ENCODE peak calls at places on chromosomes 12 and 14, in four cellular contexts. One of them, this sample, is unnamed.

GRCh38 chr14:92135269-92135668 is 13.5 kb downstream of the CPSF2 start:
- DNase-seq in SK-N-SH: peak; percentile 22
- DNase-seq in K562: peak; percentile 17
- DNase-seq in GM12878: no peak
- DNase-seq in this sample: no peak

GRCh38 chr14:95021588-95021987 is 135.7 kb downstream of the DICER1 start:
- DNase-seq in GM12878: no peak
- DNase-seq in K562: no peak
- DNase-seq in SK-N-SH: no peak
- DNase-seq in this sample: no peak

GRCh38 chr12:122889658-122890561 is 6.0 kb downstream of the VPS37B start:
- DNase-seq in SK-N-SH: no peak
- DNase-seq in GM12878: no peak
- DNase-seq in K562: no peak
- DNase-seq in this sample: no peak

GRCh38 chr14:94394594-94395305 is 6.3 kb upstream of the SERPINA1 start:
- DNase-seq in K562: no peak
- DNase-seq in SK-N-SH: no peak
- DNase-seq in GM12878: no peak
- DNase-seq in this sample: no peak

GRCh38 chr12:88743946-88744685 is 163.8 kb upstream of the KITLG start:
- DNase-seq in SK-N-SH: no peak
- DNase-seq in K562: no peak
- DNase-seq in GM12878: no peak
- DNase-seq in this sample: no peak

GRCh38 chr12:3317841-3318501 is 173.0 kb upstream of the PRMT8 start:
- DNase-seq in SK-N-SH: peak; percentile 77
- DNase-seq in GM12878: no peak
- DNase-seq in K562: no peak
- DNase-seq in this sample: no peak

GRCh38 chr12:4849024-4849594 is 60.6 kb upstream of the KCNA1 start:
- DNase-seq in GM12878: no peak
- DNase-seq in SK-N-SH: peak; percentile 54
- DNase-seq in K562: peak; percentile 37
- DNase-seq in this sample: no peak

GRCh38 chr12:13347241-13348043 is 150.9 kb downstream of the EMP1 start:
- DNase-seq in K562: no peak
- DNase-seq in GM12878: no peak
- DNase-seq in SK-N-SH: no peak
- DNase-seq in this sample: no peak

GRCh38 chr12:57395121-57395520 is 35.7 kb downstream of the R3HDM2 start:
- DNase-seq in GM12878: no peak
- DNase-seq in K562: no peak
- DNase-seq in SK-N-SH: no peak
- DNase-seq in this sample: no peak

GRCh38 chr12:58919271-58920101 is 818 bp downstream of the LRIG3 start:
- DNase-seq in GM12878: no peak
- DNase-seq in K562: no peak
- DNase-seq in SK-N-SH: no peak
- DNase-seq in this sample: no peak

GRCh38 chr12:78421011-78421410 is 443.6 kb upstream of the SYT1 start:
- DNase-seq in SK-N-SH: no peak
- DNase-seq in K562: no peak
- DNase-seq in GM12878: no peak
- DNase-seq in this sample: no peak

GRCh38 chr12:132171293-132171967 is 27.2 kb downstream of the NOC4L start:
- DNase-seq in K562: no peak
- DNase-seq in SK-N-SH: no peak
- DNase-seq in GM12878: no peak
- DNase-seq in this sample: no peak

GRCh38 chr12:123896786-123897185 is 75.8 kb downstream of the CCDC92 start:
- DNase-seq in K562: no peak
- DNase-seq in GM12878: no peak
- DNase-seq in SK-N-SH: no peak
- DNase-seq in this sample: no peak

GRCh38 chr14:106308839-106309389 is 782.5 kb downstream of the TMEM121 start:
- DNase-seq in K562: peak; percentile 59
- DNase-seq in SK-N-SH: peak; percentile 47
- DNase-seq in GM12878: peak; percentile 83
- DNase-seq in this sample: peak; percentile 42

GRCh38 chr12:53090105-53090504 is 7.4 kb upstream of the IGFBP6 start:
- DNase-seq in SK-N-SH: no peak
- DNase-seq in K562: no peak
- DNase-seq in GM12878: no peak
- DNase-seq in this sample: no peak

GRCh38 chr12:89414322-89414721 is 62.0 kb upstream of the DUSP6 start:
- DNase-seq in SK-N-SH: no peak
- DNase-seq in K562: no peak
- DNase-seq in GM12878: no peak
- DNase-seq in this sample: no peak

GRCh38 chr14:105376521-105377440 is 21.6 kb upstream of the TEX22 start:
- DNase-seq in GM12878: no peak
- DNase-seq in K562: peak; percentile 52
- DNase-seq in SK-N-SH: no peak
- DNase-seq in this sample: peak; percentile 51

GRCh38 chr12:75750950-75751349 is 239.5 kb upstream of the KRR1 start:
- DNase-seq in GM12878: no peak
- DNase-seq in SK-N-SH: no peak
- DNase-seq in K562: no peak
- DNase-seq in this sample: no peak

GRCh38 chr12:5796171-5797091 is 148.6 kb downstream of the ANO2 start:
- DNase-seq in GM12878: no peak
- DNase-seq in SK-N-SH: peak; percentile 49
- DNase-seq in K562: peak; percentile 51
- DNase-seq in this sample: peak; percentile 85

GRCh38 chr12:107515446-107515958 is 170.1 kb upstream of the PWP1 start:
- DNase-seq in GM12878: no peak
- DNase-seq in K562: no peak
- DNase-seq in SK-N-SH: no peak
- DNase-seq in this sample: no peak

GRCh38 chr12:51809193-51809592 is 39.3 kb downstream of the FIGNL2 start:
- DNase-seq in SK-N-SH: no peak
- DNase-seq in GM12878: no peak
- DNase-seq in K562: no peak
- DNase-seq in this sample: no peak

GRCh38 chr12:26867084-26867483 is 34.1 kb upstream of the ITPR2 start:
- DNase-seq in SK-N-SH: no peak
- DNase-seq in K562: no peak
- DNase-seq in GM12878: peak; percentile 83
- DNase-seq in this sample: no peak

GRCh38 chr12:47080725-47081502 is 1.2 kb upstream of the AMIGO2 start:
- DNase-seq in GM12878: no peak
- DNase-seq in K562: peak; percentile 23
- DNase-seq in SK-N-SH: no peak
- DNase-seq in this sample: peak; percentile 39

GRCh38 chr12:34109390-34109789 is 87.1 kb downstream of the ALG10 start:
- DNase-seq in K562: no peak
- DNase-seq in GM12878: no peak
- DNase-seq in SK-N-SH: no peak
- DNase-seq in this sample: no peak

GRCh38 chr12:62123721-62124203 is 136.4 kb upstream of the USP15 start:
- DNase-seq in GM12878: no peak
- DNase-seq in SK-N-SH: peak; percentile 11
- DNase-seq in K562: peak; percentile 33
- DNase-seq in this sample: peak; percentile 68

GRCh38 chr12:49298160-49298559 is 3.2 kb downstream of the PRPH start:
- DNase-seq in GM12878: no peak
- DNase-seq in K562: peak; percentile 12
- DNase-seq in SK-N-SH: peak; percentile 55
- DNase-seq in this sample: no peak

GRCh38 chr12:67562513-67563287 is 85.8 kb upstream of the DYRK2 start:
- DNase-seq in SK-N-SH: no peak
- DNase-seq in GM12878: no peak
- DNase-seq in K562: no peak
- DNase-seq in this sample: no peak

GRCh38 chr12:6528539-6529235 is 5.6 kb upstream of the GAPDH start:
- DNase-seq in K562: no peak
- DNase-seq in SK-N-SH: no peak
- DNase-seq in GM12878: no peak
- DNase-seq in this sample: no peak

GRCh38 chr12:128818065-128819022 is 5.4 kb downstream of the SLC15A4 start:
- DNase-seq in GM12878: no peak
- DNase-seq in SK-N-SH: no peak
- DNase-seq in K562: no peak
- DNase-seq in this sample: no peak

GRCh38 chr12:68559246-68559645 is 51.5 kb upstream of the RAP1B start:
- DNase-seq in K562: no peak
- DNase-seq in GM12878: no peak
- DNase-seq in SK-N-SH: no peak
- DNase-seq in this sample: no peak

GRCh38 chr14:54805521-54806322 is 96.9 kb downstream of the GCH1 start:
- DNase-seq in K562: peak; percentile 71
- DNase-seq in GM12878: peak; percentile 27
- DNase-seq in SK-N-SH: peak; percentile 80
- DNase-seq in this sample: peak; percentile 93

GRCh38 chr12:105107176-105107496 is 395 bp upstream of the WASHC4 start:
- DNase-seq in GM12878: no peak
- DNase-seq in SK-N-SH: peak; percentile 67
- DNase-seq in K562: peak; percentile 49
- DNase-seq in this sample: no peak

GRCh38 chr14:83164016-83164415 is 1630.4 kb upstream of the SEL1L start:
- DNase-seq in SK-N-SH: no peak
- DNase-seq in K562: no peak
- DNase-seq in GM12878: no peak
- DNase-seq in this sample: no peak

GRCh38 chr12:60819794-60820193 is 1224.0 kb downstream of the SLC16A7 start:
- DNase-seq in K562: no peak
- DNase-seq in GM12878: no peak
- DNase-seq in SK-N-SH: no peak
- DNase-seq in this sample: no peak

GRCh38 chr12:3049596-3050314 is 27.4 kb upstream of the TSPAN9 start:
- DNase-seq in K562: peak; percentile 3
- DNase-seq in SK-N-SH: no peak
- DNase-seq in GM12878: no peak
- DNase-seq in this sample: peak; percentile 7

GRCh38 chr12:117679776-117680175 is 289.0 kb downstream of the KSR2 start:
- DNase-seq in K562: no peak
- DNase-seq in GM12878: no peak
- DNase-seq in SK-N-SH: no peak
- DNase-seq in this sample: no peak

GRCh38 chr12:120115692-120116442 is 686 bp downstream of the RAB35 start:
- DNase-seq in SK-N-SH: no peak
- DNase-seq in GM12878: no peak
- DNase-seq in K562: no peak
- DNase-seq in this sample: peak; percentile 48

GRCh38 chr14:22982477-22983245 is at the start of gene AJUBA:
- DNase-seq in K562: peak; percentile 96
- DNase-seq in SK-N-SH: peak; percentile 92
- DNase-seq in GM12878: no peak
- DNase-seq in this sample: peak; percentile 90

GRCh38 chr14:102525213-102526143 is 15.9 kb upstream of the ANKRD9 start:
- DNase-seq in K562: no peak
- DNase-seq in GM12878: peak; percentile 27
- DNase-seq in SK-N-SH: no peak
- DNase-seq in this sample: no peak

GRCh38 chr14:102532204-102532658 is 22.7 kb upstream of the ANKRD9 start:
- DNase-seq in GM12878: no peak
- DNase-seq in SK-N-SH: no peak
- DNase-seq in K562: no peak
- DNase-seq in this sample: no peak

GRCh38 chr14:102527255-102528232 is 18.0 kb upstream of the ANKRD9 start:
- DNase-seq in K562: no peak
- DNase-seq in GM12878: no peak
- DNase-seq in SK-N-SH: no peak
- DNase-seq in this sample: no peak

GRCh38 chr14:102528441-102529170 is 19.0 kb upstream of the ANKRD9 start:
- DNase-seq in GM12878: no peak
- DNase-seq in K562: no peak
- DNase-seq in SK-N-SH: no peak
- DNase-seq in this sample: no peak

DNA sequence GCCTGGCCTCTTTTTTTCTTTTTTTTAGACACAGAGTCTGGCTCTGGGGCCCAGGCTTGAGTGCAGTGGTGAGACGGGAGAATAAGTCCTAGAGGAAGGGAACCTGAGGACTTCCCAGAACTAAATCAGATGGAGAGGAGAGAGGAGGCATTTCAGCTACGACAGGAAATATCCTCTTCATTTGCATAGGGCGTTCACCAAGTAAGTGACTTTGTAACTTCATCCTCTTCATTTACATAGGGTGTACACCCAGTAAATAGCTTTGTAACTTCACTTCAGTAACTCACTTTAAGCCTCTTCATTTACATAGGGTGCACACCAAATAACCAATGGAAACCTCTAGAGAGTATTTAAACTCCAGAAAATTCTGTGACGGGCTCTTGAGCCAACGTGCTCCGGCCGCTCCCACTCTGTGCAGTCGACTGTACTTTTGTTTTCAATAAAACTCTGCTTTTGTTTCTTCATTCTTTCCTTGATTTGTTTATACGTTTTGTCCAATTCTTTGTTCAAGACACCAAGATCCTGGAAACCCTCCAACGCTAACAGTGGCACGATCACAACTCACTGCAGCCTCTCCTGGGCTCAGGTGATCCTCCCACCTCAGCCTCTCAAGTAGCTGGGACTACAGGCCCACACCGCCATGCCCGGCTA is 21.4 kb upstream of the ANKRD9 start:
- DNase-seq in GM12878: no peak
- DNase-seq in K562: no peak
- DNase-seq in SK-N-SH: no peak
- DNase-seq in this sample: no peak
- TF ChIP-seq MAX in GM12878: no peak
- TF ChIP-seq MAX in K562: no peak
- TF ChIP-seq MAX in SK-N-SH: no peak
- TF ChIP-seq MAX in this sample: no peak

GRCh38 chr12:110582286-110583136 is 607 bp downstream of the PPTC7 start:
- DNase-seq in SK-N-SH: peak; percentile 84
- DNase-seq in K562: peak; percentile 77
- DNase-seq in GM12878: no peak
- DNase-seq in this sample: peak; percentile 44

GRCh38 chr12:110590059-110590458 is 6.9 kb upstream of the PPTC7 start:
- DNase-seq in K562: no peak
- DNase-seq in SK-N-SH: no peak
- DNase-seq in GM12878: no peak
- DNase-seq in this sample: no peak

GRCh38 chr12:110581951-110582285 is 1.2 kb downstream of the PPTC7 start:
- DNase-seq in GM12878: no peak
- DNase-seq in SK-N-SH: peak; percentile 25
- DNase-seq in K562: no peak
- DNase-seq in this sample: no peak

GRCh38 chr12:110583137-110584059 is at the start of gene PPTC7:
- DNase-seq in GM12878: peak; percentile 91
- DNase-seq in K562: peak; percentile 96
- DNase-seq in SK-N-SH: peak; percentile 95
- DNase-seq in this sample: peak; percentile 97

GRCh38 chr12:110585231-110585799 is 2.2 kb upstream of the PPTC7 start:
- DNase-seq in SK-N-SH: no peak
- DNase-seq in GM12878: no peak
- DNase-seq in K562: no peak
- DNase-seq in this sample: no peak
- TF ChIP-seq USF1 in SK-N-SH: no peak
- TF ChIP-seq USF1 in GM12878: no peak
- TF ChIP-seq USF1 in K562: no peak
- TF ChIP-seq USF1 in this sample: no peak

GRCh38 chr12:1083086-1083887 is 92.3 kb downstream of the ERC1 start:
- DNase-seq in K562: no peak
- DNase-seq in SK-N-SH: peak; percentile 41
- DNase-seq in GM12878: no peak
- DNase-seq in this sample: no peak
- TF ChIP-seq MAX in K562: no peak
- TF ChIP-seq MAX in SK-N-SH: no peak
- TF ChIP-seq MAX in GM12878: no peak
- TF ChIP-seq MAX in this sample: no peak

GRCh38 chr14:64200170-64200569 is 94.0 kb downstream of the ESR2 start:
- DNase-seq in K562: no peak
- DNase-seq in GM12878: no peak
- DNase-seq in SK-N-SH: no peak
- DNase-seq in this sample: no peak
- TF ChIP-seq USF1 in K562: no peak
- TF ChIP-seq USF1 in GM12878: no peak
- TF ChIP-seq USF1 in SK-N-SH: no peak
- TF ChIP-seq USF1 in this sample: no peak